ENCODE peak calls at places on chromosomes 13 and 19, in six cellular contexts. One of them, this sample, is unnamed.

GRCh38 chr13:45411226-45411625 is 6.9 kb downstream of the SLC25A30 start:
- DNase-seq in transverse colon: no peak
- DNase-seq in stomach: no peak
- DNase-seq in tibial nerve: no peak
- DNase-seq in ovary: no peak
- DNase-seq in upper lobe of left lung: no peak
- DNase-seq in this sample: no peak

GRCh38 chr13:112012004-112012704 is 54.8 kb upstream of the SOX1 start:
- DNase-seq in transverse colon: no peak
- DNase-seq in stomach: peak; percentile 49
- DNase-seq in tibial nerve: no peak
- DNase-seq in ovary: no peak
- DNase-seq in upper lobe of left lung: peak; percentile 81
- DNase-seq in this sample: peak; percentile 52

GRCh38 chr19:43765109-43765876 is 10.5 kb upstream of the SMG9 start:
- DNase-seq in transverse colon: peak; percentile 75
- DNase-seq in stomach: peak; percentile 57
- DNase-seq in tibial nerve: no peak
- DNase-seq in ovary: peak; percentile 44
- DNase-seq in upper lobe of left lung: peak; percentile 76
- DNase-seq in this sample: no peak

GRCh38 chr13:49571299-49572240 is 13.8 kb downstream of the RCBTB1 start:
- DNase-seq in transverse colon: no peak
- DNase-seq in stomach: no peak
- DNase-seq in tibial nerve: no peak
- DNase-seq in ovary: no peak
- DNase-seq in upper lobe of left lung: peak; percentile 36
- DNase-seq in this sample: no peak

GRCh38 chr19:43779147-43779819 is 1.5 kb downstream of the KCNN4 start:
- DNase-seq in transverse colon: peak; percentile 82
- DNase-seq in stomach: peak; percentile 68
- DNase-seq in tibial nerve: no peak
- DNase-seq in ovary: no peak
- DNase-seq in upper lobe of left lung: peak; percentile 69
- DNase-seq in this sample: no peak

GRCh38 chr13:72405441-72405840 is 322.0 kb downstream of the MZT1 start:
- DNase-seq in transverse colon: no peak
- DNase-seq in stomach: no peak
- DNase-seq in tibial nerve: no peak
- DNase-seq in ovary: no peak
- DNase-seq in upper lobe of left lung: no peak
- DNase-seq in this sample: no peak

GRCh38 chr13:33289966-33290365 is 4.4 kb upstream of the STARD13 start:
- DNase-seq in transverse colon: no peak
- DNase-seq in stomach: no peak
- DNase-seq in tibial nerve: no peak
- DNase-seq in ovary: no peak
- DNase-seq in upper lobe of left lung: no peak
- DNase-seq in this sample: no peak

GRCh38 chr13:68257111-68257842 is 1027.1 kb upstream of the PCDH9 start:
- DNase-seq in transverse colon: no peak
- DNase-seq in stomach: no peak
- DNase-seq in tibial nerve: no peak
- DNase-seq in ovary: no peak
- DNase-seq in upper lobe of left lung: no peak
- DNase-seq in this sample: no peak

GRCh38 chr13:50613356-50613831 is 230.1 kb downstream of the DLEU7 start:
- DNase-seq in transverse colon: no peak
- DNase-seq in stomach: no peak
- DNase-seq in tibial nerve: no peak
- DNase-seq in ovary: no peak
- DNase-seq in upper lobe of left lung: no peak
- DNase-seq in this sample: no peak

GRCh38 chr19:40585677-40586422 is 9.2 kb downstream of the SHKBP1 start:
- DNase-seq in transverse colon: no peak
- DNase-seq in stomach: no peak
- DNase-seq in tibial nerve: no peak
- DNase-seq in ovary: no peak
- DNase-seq in upper lobe of left lung: peak; percentile 63
- DNase-seq in this sample: no peak

GRCh38 chr13:91401916-91402315 is 3.5 kb downstream of the GPC5 start:
- DNase-seq in transverse colon: no peak
- DNase-seq in stomach: no peak
- DNase-seq in tibial nerve: no peak
- DNase-seq in ovary: no peak
- DNase-seq in upper lobe of left lung: no peak
- DNase-seq in this sample: no peak

GRCh38 chr13:112465251-112466131 is 89.3 kb downstream of the SPACA7 start:
- DNase-seq in transverse colon: no peak
- DNase-seq in stomach: no peak
- DNase-seq in tibial nerve: no peak
- DNase-seq in ovary: no peak
- DNase-seq in upper lobe of left lung: no peak
- DNase-seq in this sample: no peak

GRCh38 chr19:46716013-46716671 is 772 bp downstream of the PRKD2 start:
- DNase-seq in transverse colon: peak; percentile 44
- DNase-seq in stomach: peak; percentile 39
- DNase-seq in tibial nerve: no peak
- DNase-seq in ovary: peak; percentile 63
- DNase-seq in upper lobe of left lung: no peak
- DNase-seq in this sample: peak; percentile 77

GRCh38 chr13:63344711-63345110 is 1929.1 kb upstream of the PCDH20 start:
- DNase-seq in transverse colon: no peak
- DNase-seq in stomach: no peak
- DNase-seq in tibial nerve: no peak
- DNase-seq in ovary: no peak
- DNase-seq in upper lobe of left lung: no peak
- DNase-seq in this sample: no peak

GRCh38 chr13:98921015-98921414 is 56.8 kb downstream of the DOCK9 start:
- DNase-seq in transverse colon: no peak
- DNase-seq in stomach: no peak
- DNase-seq in tibial nerve: no peak
- DNase-seq in ovary: no peak
- DNase-seq in upper lobe of left lung: no peak
- DNase-seq in this sample: no peak

GRCh38 chr19:30356951-30357579 is 15.1 kb upstream of the ZNF536 start:
- DNase-seq in transverse colon: no peak
- DNase-seq in stomach: no peak
- DNase-seq in tibial nerve: no peak
- DNase-seq in ovary: no peak
- DNase-seq in upper lobe of left lung: peak; percentile 8
- DNase-seq in this sample: no peak

GRCh38 chr19:41328157-41328817 is 18.3 kb downstream of the CCDC97 start:
- DNase-seq in transverse colon: no peak
- DNase-seq in stomach: no peak
- DNase-seq in tibial nerve: no peak
- DNase-seq in ovary: no peak
- DNase-seq in upper lobe of left lung: peak; percentile 55
- DNase-seq in this sample: no peak

GRCh38 chr13:72820156-72820897 is 38.4 kb downstream of the PIBF1 start:
- DNase-seq in transverse colon: no peak
- DNase-seq in stomach: no peak
- DNase-seq in tibial nerve: no peak
- DNase-seq in ovary: no peak
- DNase-seq in upper lobe of left lung: no peak
- DNase-seq in this sample: no peak

GRCh38 chr19:33473644-33474305 is 47.8 kb downstream of the PEPD start:
- DNase-seq in transverse colon: no peak
- DNase-seq in stomach: no peak
- DNase-seq in tibial nerve: no peak
- DNase-seq in ovary: no peak
- DNase-seq in upper lobe of left lung: peak; percentile 9
- DNase-seq in this sample: no peak

GRCh38 chr13:46624821-46625220 is 71.9 kb downstream of the LRCH1 start:
- DNase-seq in transverse colon: no peak
- DNase-seq in stomach: no peak
- DNase-seq in tibial nerve: no peak
- DNase-seq in ovary: no peak
- DNase-seq in upper lobe of left lung: no peak
- DNase-seq in this sample: no peak

GRCh38 chr13:111302045-111302722 is 18.3 kb upstream of the TEX29 start:
- DNase-seq in transverse colon: no peak
- DNase-seq in stomach: no peak
- DNase-seq in tibial nerve: no peak
- DNase-seq in ovary: peak; percentile 8
- DNase-seq in upper lobe of left lung: no peak
- DNase-seq in this sample: no peak

GRCh38 chr13:92967923-92968322 is 258.7 kb upstream of the GPC6 start:
- DNase-seq in transverse colon: no peak
- DNase-seq in stomach: no peak
- DNase-seq in tibial nerve: no peak
- DNase-seq in ovary: no peak
- DNase-seq in upper lobe of left lung: no peak
- DNase-seq in this sample: no peak

GRCh38 chr13:40402931-40403412 is 263.5 kb downstream of the FOXO1 start:
- DNase-seq in transverse colon: no peak
- DNase-seq in stomach: no peak
- DNase-seq in tibial nerve: no peak
- DNase-seq in ovary: peak; percentile 46
- DNase-seq in upper lobe of left lung: no peak
- DNase-seq in this sample: no peak

GRCh38 chr13:40404407-40404806 is 262.0 kb downstream of the FOXO1 start:
- DNase-seq in transverse colon: no peak
- DNase-seq in stomach: no peak
- DNase-seq in tibial nerve: no peak
- DNase-seq in ovary: no peak
- DNase-seq in upper lobe of left lung: no peak
- DNase-seq in this sample: no peak

GRCh38 chr13:40403509-40404241 is 262.8 kb downstream of the FOXO1 start:
- DNase-seq in transverse colon: no peak
- DNase-seq in stomach: no peak
- DNase-seq in tibial nerve: no peak
- DNase-seq in ovary: peak; percentile 33
- DNase-seq in upper lobe of left lung: no peak
- DNase-seq in this sample: no peak

GRCh38 chr13:40399756-40400155 is 266.7 kb downstream of the FOXO1 start:
- DNase-seq in transverse colon: no peak
- DNase-seq in stomach: no peak
- DNase-seq in tibial nerve: no peak
- DNase-seq in ovary: no peak
- DNase-seq in upper lobe of left lung: no peak
- DNase-seq in this sample: no peak

GRCh38 chr13:40401911-40402776 is 264.3 kb downstream of the FOXO1 start:
- DNase-seq in transverse colon: peak; percentile 96
- DNase-seq in stomach: peak; percentile 85
- DNase-seq in tibial nerve: peak; percentile 96
- DNase-seq in ovary: peak; percentile 95
- DNase-seq in upper lobe of left lung: peak; percentile 95
- DNase-seq in this sample: no peak
- TF ChIP-seq EP300 in transverse colon: no peak
- TF ChIP-seq EP300 in stomach: no peak
- TF ChIP-seq EP300 in tibial nerve: peak; percentile 74
- TF ChIP-seq EP300 in ovary: no peak
- TF ChIP-seq EP300 in upper lobe of left lung: peak; percentile 82
- TF ChIP-seq EP300 in this sample: no peak

DNA sequence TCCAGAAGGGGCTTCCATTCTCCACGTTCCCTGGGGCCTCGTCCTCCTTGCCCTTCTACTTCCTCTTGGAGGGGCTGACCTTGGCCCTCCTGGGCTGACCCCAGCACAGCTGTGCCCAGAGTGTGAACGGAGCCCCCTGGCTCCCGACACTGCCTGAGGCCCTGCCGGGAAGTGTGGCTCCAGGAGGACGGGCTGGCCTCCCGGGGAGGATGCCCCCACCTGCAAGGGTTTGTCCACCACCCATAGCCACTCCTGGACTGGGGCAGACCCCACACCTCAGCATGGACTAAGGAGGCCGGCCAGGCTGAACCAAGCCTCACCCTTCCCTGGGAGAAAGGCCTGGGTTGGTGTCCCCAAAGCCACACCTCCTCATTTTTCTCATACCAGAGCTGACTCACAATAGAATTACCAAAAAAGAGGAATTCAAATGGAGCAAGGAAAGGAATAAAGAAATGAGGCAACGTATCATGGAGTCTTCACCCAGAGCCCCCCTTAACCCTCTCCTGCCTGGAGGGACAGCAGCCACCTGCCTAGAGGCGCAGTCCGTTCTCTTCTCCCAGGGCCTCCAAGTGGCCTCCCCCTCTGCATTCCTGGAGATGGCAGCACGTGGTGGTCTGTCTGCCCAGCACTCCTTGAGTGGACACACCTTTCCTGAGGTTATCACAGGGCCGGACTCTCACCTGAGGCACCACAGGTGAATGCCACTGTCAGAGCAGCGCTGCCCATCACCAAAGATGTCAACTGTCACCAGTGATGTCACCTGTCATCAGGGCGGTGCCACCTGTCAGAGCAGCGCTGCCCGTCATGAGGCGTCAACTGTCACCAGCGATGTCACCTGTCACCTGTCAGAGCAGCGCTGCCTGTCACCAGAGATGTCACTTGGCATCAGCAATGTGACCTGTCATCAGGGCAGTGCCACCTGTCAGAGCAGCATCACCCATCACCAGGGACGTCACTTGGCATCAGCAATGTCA is 3.1 kb upstream of the C13orf46 start:
- DNase-seq in transverse colon: no peak
- DNase-seq in stomach: no peak
- DNase-seq in tibial nerve: no peak
- DNase-seq in ovary: no peak
- DNase-seq in upper lobe of left lung: no peak
- DNase-seq in this sample: no peak
- TF ChIP-seq EP300 in transverse colon: no peak
- TF ChIP-seq EP300 in stomach: no peak
- TF ChIP-seq EP300 in tibial nerve: no peak
- TF ChIP-seq EP300 in ovary: no peak
- TF ChIP-seq EP300 in upper lobe of left lung: no peak
- TF ChIP-seq EP300 in this sample: no peak

DNA sequence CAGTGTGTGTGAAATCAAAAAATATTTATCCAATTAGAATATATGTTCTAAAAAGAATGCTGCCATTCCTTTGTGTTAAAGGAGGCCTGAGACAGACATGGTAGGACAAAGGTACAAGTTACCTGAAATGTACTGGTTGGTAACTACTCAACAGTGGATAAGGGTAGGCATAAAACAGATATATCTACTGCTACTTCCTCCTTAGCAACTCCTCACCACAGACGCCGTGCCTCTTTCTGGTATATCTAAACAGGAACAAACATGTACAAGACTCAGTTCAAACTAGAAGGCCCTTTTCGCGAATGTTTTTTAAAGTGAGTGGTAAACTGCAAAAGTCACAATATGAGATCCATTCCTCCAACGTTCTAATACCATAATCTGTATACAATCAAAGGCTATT is 86.9 kb downstream of the TBC1D4 start:
- DNase-seq in transverse colon: no peak
- DNase-seq in stomach: no peak
- DNase-seq in tibial nerve: no peak
- DNase-seq in ovary: no peak
- DNase-seq in upper lobe of left lung: no peak
- DNase-seq in this sample: no peak
- TF ChIP-seq EP300 in transverse colon: no peak
- TF ChIP-seq EP300 in stomach: no peak
- TF ChIP-seq EP300 in tibial nerve: no peak
- TF ChIP-seq EP300 in ovary: no peak
- TF ChIP-seq EP300 in upper lobe of left lung: no peak
- TF ChIP-seq EP300 in this sample: no peak

DNA sequence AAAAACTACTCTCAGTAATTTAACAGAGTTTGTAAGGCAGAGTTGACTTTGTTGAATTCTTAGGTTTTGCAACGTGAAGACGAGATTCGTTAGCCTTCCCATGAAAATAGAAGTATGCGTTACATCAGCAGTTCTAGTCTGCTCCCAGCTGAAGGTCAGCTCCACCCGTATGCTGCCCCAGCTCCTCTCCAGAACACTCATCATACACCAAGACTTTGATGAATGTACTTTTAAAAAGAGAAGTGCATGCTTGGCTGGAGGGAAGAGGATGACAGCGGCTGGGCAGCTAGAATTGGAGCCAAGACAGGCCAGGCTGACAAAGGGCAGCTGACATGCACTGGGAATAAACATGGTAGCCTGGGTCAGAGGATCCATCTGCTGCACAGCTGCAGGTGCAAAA is 166.2 kb upstream of the ARGLU1 start:
- DNase-seq in transverse colon: no peak
- DNase-seq in stomach: no peak
- DNase-seq in tibial nerve: no peak
- DNase-seq in ovary: no peak
- DNase-seq in upper lobe of left lung: no peak
- DNase-seq in this sample: no peak
- TF ChIP-seq EP300 in transverse colon: no peak
- TF ChIP-seq EP300 in stomach: no peak
- TF ChIP-seq EP300 in tibial nerve: no peak
- TF ChIP-seq EP300 in ovary: no peak
- TF ChIP-seq EP300 in upper lobe of left lung: no peak
- TF ChIP-seq EP300 in this sample: no peak

This sample was measured in H1.